ENCODE peak calls at places on chromosomes 3 and 15, in nine cellular contexts. H is IMR-90, T is uterus, S is spleen, Y is heart left ventricle, C is esophagus muscularis mucosa, I is H1, B is sigmoid colon, G is HepG2. W is an unnamed sample.

GRCh38 chr3:36649078-36649477 is 115.3 kb downstream of the DCLK3 start:
- DNase-seq in T (no peak), G (no peak), B (no peak), C (no peak), Y (no peak), I (no peak), S (no peak), H (no peak), W (no peak)

GRCh38 chr3:36944641-36945270 is at the start of gene TRANK1:
- DNase-seq in S (peak), Y (peak), G (no peak), H (peak), I (peak), C (peak), T (peak), B (peak), W (peak)

GRCh38 chr15:67456677-67457529 is 64.0 kb upstream of the C15orf61 start:
- DNase-seq in H (peak), Y (peak), I (peak), C (no peak), T (peak), G (peak), S (peak), B (peak), W (peak)

GRCh38 chr15:99564221-99565030 is 1.4 kb upstream of the MEF2A start:
- DNase-seq in H (peak), I (no peak), T (peak), B (peak), Y (peak), G (peak), C (no peak), S (no peak), W (peak)

GRCh38 chr3:11230125-11230524 is 42.1 kb upstream of the ATG7 start:
- DNase-seq in B (no peak), G (no peak), T (no peak), I (no peak), H (no peak), S (no peak), Y (no peak), C (no peak), W (no peak)

GRCh38 chr15:38699633-38700230 is 135.1 kb upstream of the RASGRP1 start:
- DNase-seq in B (no peak), Y (peak), C (no peak), T (peak), G (peak), I (peak), H (peak), S (no peak), W (peak)

GRCh38 chr3:45499529-45499928 is 95.0 kb upstream of the LIMD1 start:
- DNase-seq in H (peak), T (no peak), Y (no peak), G (peak), B (no peak), I (no peak), C (no peak), S (no peak), W (no peak)

GRCh38 chr3:13345772-13346171 is 74.3 kb downstream of the NUP210 start:
- DNase-seq in I (no peak), G (no peak), H (no peak), S (no peak), C (no peak), T (no peak), Y (no peak), B (no peak), W (no peak)

GRCh38 chr15:25944386-25944785 is 81.3 kb upstream of the ATP10A start:
- DNase-seq in S (no peak), Y (no peak), C (no peak), B (no peak), I (no peak), T (no peak), G (no peak), H (no peak), W (no peak)

GRCh38 chr3:30723211-30723610 is 116.8 kb downstream of the TGFBR2 start:
- DNase-seq in Y (no peak), B (no peak), T (no peak), C (no peak), S (no peak), H (no peak), I (no peak), G (no peak), W (no peak)

GRCh38 chr3:72049300-72049699 is 264.4 kb upstream of the PROK2 start:
- DNase-seq in T (no peak), I (no peak), B (no peak), G (no peak), H (no peak), S (no peak), C (no peak), Y (no peak), W (no peak)

GRCh38 chr15:58770519-58770856 is 614 bp upstream of the MINDY2 start:
- DNase-seq in B (no peak), T (no peak), S (no peak), G (no peak), C (no peak), Y (no peak), H (peak), I (no peak), W (peak)

GRCh38 chr15:46251873-46252272 is 617.0 kb downstream of the SQOR start:
- DNase-seq in S (no peak), B (no peak), H (no peak), G (no peak), C (no peak), I (no peak), Y (no peak), T (no peak), W (no peak)

GRCh38 chr3:82641701-82642100 is 880.3 kb upstream of the GBE1 start:
- DNase-seq in B (no peak), S (no peak), I (no peak), C (no peak), Y (no peak), T (no peak), H (no peak), G (no peak), W (no peak)

GRCh38 chr15:44489464-44489863 is 47.5 kb upstream of the EIF3J start:
- DNase-seq in T (no peak), G (peak), H (peak), Y (no peak), S (no peak), I (no peak), C (no peak), B (no peak), W (no peak)

GRCh38 chr15:74032606-74033561 is 38.4 kb downstream of the PML start:
- DNase-seq in I (no peak), T (no peak), C (no peak), H (no peak), G (no peak), Y (no peak), B (no peak), S (no peak), W (no peak)

GRCh38 chr15:74036271-74037170 is 42.0 kb downstream of the PML start:
- DNase-seq in I (peak), G (peak), T (peak), B (peak), C (no peak), S (no peak), H (peak), Y (no peak), W (peak)

GRCh38 chr15:74032046-74032445 is 37.5 kb downstream of the PML start:
- DNase-seq in Y (no peak), B (peak), C (no peak), T (no peak), H (no peak), I (no peak), S (no peak), G (no peak), W (no peak)

GRCh38 chr15:74035121-74035829 is 40.8 kb downstream of the PML start:
- DNase-seq in B (no peak), G (no peak), I (no peak), H (no peak), S (no peak), C (no peak), Y (no peak), T (no peak), W (no peak)

DNA sequence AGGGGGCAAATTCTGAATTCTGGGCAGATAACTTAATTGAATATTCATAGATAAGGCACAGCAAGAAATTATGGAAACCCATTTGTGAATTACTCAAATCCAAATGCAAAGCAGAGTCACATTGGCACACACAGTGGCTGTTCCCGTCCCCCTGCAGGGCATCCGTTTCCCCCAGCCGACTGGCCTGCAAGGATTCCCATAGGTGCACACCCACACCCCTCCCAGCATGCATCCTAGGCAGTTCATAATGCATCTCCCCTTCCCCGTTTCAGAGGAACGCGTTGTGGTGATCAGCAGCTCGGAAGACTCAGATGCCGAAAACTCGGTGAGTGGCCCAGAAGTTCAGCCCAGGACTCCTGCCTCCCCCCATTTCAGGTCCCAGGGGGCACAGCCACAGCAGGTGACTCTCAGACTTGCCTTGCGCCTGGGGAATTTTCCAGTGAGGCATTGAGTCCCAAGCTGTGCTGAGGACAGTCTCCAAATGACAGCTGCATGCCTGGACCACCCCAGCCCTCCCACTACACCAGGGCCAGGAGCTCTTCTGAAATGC is 39.8 kb downstream of the PML start:
- DNase-seq in T (no peak), S (no peak), G (no peak), B (no peak), C (no peak), I (no peak), Y (no peak), H (no peak), W (no peak)
- TF ChIP-seq POLR2A in T (no peak), S (no peak), G (no peak), B (no peak), C (no peak), I (no peak), Y (no peak), H (no peak), W (no peak)

DNA sequence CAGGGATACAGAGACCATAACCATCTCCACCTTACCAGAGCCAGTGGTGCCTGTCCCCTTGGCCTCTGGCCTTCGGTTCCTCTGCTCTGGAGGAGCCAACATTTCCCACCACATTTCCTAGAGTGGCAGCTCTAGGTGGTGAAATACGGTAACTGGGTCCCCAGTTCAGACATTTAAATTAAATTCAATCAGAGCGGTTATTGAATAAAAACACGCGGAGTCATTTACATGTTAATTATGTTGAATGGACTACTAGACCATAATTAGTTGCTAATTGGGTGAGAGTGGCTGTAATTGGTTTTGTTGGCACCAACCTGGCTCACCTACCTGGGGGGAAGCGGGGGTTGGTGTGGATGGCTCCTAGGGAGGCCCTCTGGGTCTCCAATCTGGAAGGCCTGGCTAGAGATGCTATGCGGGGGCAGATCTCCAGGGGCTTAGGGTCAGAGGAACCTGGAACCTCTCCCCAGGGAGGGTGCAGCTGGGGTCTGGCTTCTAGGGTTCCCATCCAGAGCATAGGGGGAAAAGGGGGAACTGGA is 12.7 kb downstream of the SEMA3F start:
- DNase-seq in G (no peak), Y (no peak), C (no peak), H (no peak), B (no peak), I (no peak), S (no peak), T (no peak), W (no peak)
- H3K27ac ChIP-seq in G (peak), Y (peak), C (peak), H (peak), B (peak), I (no peak), S (peak), T (peak), W (peak)

DNA sequence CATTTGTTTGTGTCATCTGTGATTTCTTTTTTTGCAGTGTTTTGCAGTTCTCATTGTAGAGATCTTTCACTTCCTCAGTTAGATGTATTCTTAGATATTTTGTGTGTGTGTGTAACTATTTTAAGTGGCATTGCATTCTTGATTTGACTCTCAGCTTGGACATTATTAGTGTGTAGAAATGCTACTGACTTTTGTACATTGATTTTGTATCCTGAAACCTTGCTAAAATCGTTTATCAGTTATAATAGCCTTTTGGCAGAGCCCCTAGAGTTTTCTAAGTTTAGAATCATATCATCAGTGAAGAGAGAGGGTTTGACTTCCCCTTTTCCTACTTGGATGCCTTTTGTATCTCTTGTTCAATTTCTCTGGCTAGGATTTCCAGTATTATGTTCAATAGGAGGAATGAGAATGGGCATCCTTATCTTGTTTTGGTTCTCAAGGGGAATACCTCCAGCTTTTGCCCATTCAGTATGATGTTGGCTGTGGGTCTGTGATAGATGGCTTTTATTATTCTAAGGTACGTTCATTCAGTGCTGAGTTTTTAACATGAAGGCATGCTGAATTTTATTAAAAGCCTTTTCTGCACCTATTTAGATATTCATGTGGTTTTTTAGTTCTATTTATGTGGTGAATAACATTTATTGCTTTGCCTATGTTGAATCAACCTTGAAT is 211.7 kb downstream of the MBNL1 start:
- DNase-seq in Y (no peak), S (no peak), B (no peak), I (no peak), C (no peak), G (no peak), H (no peak), T (no peak), W (no peak)
- TF ChIP-seq POLR2A in Y (no peak), S (no peak), B (no peak), I (no peak), C (no peak), G (no peak), H (no peak), T (no peak), W (no peak)

GRCh38 chr15:68808770-68809169 is 11.9 kb downstream of the ANP32A start:
- DNase-seq in C (no peak), B (peak), G (no peak), S (no peak), H (no peak), T (no peak), I (peak), Y (no peak), W (no peak)
- H3K27ac ChIP-seq in C (no peak), B (no peak), G (no peak), S (no peak), H (no peak), T (no peak), I (no peak), Y (no peak), W (no peak)

GRCh38 chr3:102163039-102163817 is 271.6 kb upstream of the ZPLD1 start:
- DNase-seq in S (no peak), C (no peak), G (no peak), I (no peak), T (no peak), Y (peak), B (no peak), H (peak), W (peak)
- TF ChIP-seq POLR2A in S (no peak), C (no peak), G (no peak), I (no peak), T (no peak), Y (no peak), B (no peak), H (no peak), W (no peak)

GRCh38 chr3:42066516-42067181 is 24.5 kb upstream of the TRAK1 start:
- DNase-seq in T (no peak), I (no peak), Y (no peak), H (peak), S (peak), G (peak), C (no peak), B (no peak), W (no peak)

GRCh38 chr3:42067324-42067723 is 23.8 kb upstream of the TRAK1 start:
- DNase-seq in C (no peak), Y (no peak), I (no peak), G (no peak), S (no peak), H (peak), T (no peak), B (no peak), W (no peak)

GRCh38 chr3:42071720-42072582 is 19.2 kb upstream of the TRAK1 start:
- DNase-seq in S (peak), H (peak), Y (peak), C (no peak), I (no peak), B (peak), T (peak), G (peak), W (no peak)

GRCh38 chr3:42070089-42070885 is 20.9 kb upstream of the TRAK1 start:
- DNase-seq in B (no peak), S (no peak), T (no peak), I (no peak), G (no peak), Y (no peak), C (no peak), H (peak), W (no peak)

DNA sequence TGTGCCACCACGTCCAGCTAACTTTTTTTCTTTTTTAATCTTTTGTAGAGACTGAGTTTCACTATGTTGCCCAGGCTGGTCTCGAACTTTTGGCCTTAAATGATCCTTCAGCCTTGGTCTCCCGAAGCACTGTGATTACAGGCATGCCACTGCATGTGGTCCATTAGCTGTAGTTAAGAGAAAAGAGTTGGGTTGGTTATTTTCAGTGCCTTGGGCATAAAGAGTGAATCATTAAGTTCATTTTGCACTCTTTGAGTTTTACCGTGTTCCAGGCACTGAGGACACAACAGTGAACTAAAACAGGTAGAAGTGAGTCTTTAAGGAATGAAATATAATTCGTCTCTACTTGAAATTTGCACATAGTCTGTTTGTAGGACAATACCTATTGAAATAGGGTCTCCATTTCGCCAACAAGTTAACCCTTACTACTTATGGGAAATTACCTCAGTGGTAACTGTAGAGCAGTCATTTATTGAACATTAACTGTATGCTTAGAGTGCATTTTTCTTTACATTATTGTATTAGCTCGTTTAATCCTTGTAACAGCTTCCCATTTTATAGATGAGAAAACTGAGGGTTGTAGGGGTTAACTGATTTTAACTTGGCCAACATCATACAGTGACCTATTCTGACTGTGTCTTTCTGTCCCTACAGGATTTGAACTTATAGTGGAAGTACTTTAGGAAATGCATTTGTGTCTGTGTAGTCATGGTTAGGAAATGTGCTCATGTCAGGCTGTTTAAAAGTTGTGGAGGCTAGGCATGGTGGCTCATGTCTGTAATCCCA is 22.7 kb upstream of the TRAK1 start:
- DNase-seq in S (no peak), B (no peak), T (no peak), G (no peak), C (no peak), Y (no peak), H (no peak), I (no peak), W (no peak)
- H3K27ac ChIP-seq in S (peak), B (peak), T (peak), G (no peak), C (peak), Y (peak), H (no peak), I (no peak), W (no peak)